ENCODE peak calls at places on chromosomes 13 and 19, in five cellular contexts. M is A673; P is CD4-positive, alpha-beta T cell; Q is NB4; N is testis. X is an unnamed sample.
A peak's percentile ranks its signal among the peaks of the same experiment; 100 is the strongest.

GRCh38 chr19:5801796-5802616 is 2.9 kb upstream of the NRTN start:
- DNase-seq in P (no peak), M (peak; percentile 90), N (peak; percentile 58), Q (no peak), X (no peak)

GRCh38 chr19:27660428-27660827 is 1552.5 kb downstream of the UQCRFS1 start:
- DNase-seq in M (no peak), N (no peak), P (no peak), Q (no peak), X (no peak)

GRCh38 chr13:113764793-113765190 is 5.8 kb downstream of the TMEM255B start:
- DNase-seq in M (no peak), P (no peak), N (no peak), Q (no peak), X (no peak)

GRCh38 chr19:13398780-13399726 is 107.2 kb downstream of the CACNA1A start:
- DNase-seq in P (no peak), Q (peak; percentile 19), M (peak; percentile 61), N (no peak), X (peak; percentile 94)

GRCh38 chr19:29577662-29577963 is 28.5 kb upstream of the POP4 start:
- DNase-seq in Q (no peak), N (no peak), P (no peak), M (no peak), X (no peak)

GRCh38 chr19:58434217-58434616 is 5.7 kb downstream of the ZNF132 start:
- DNase-seq in N (no peak), Q (no peak), M (no peak), P (no peak), X (peak; percentile 24)

GRCh38 chr19:58033741-58034475 is at the start of gene ZSCAN1:
- DNase-seq in Q (no peak), M (peak; percentile 94), P (peak; percentile 20), N (peak; percentile 97), X (peak; percentile 73)

GRCh38 chr19:1047696-1048147 is 7.8 kb downstream of the ABCA7 start:
- DNase-seq in N (no peak), P (no peak), M (no peak), Q (no peak), X (no peak)

GRCh38 chr13:27638521-27638920 is 16.8 kb downstream of the POLR1D start:
- DNase-seq in N (peak; percentile 69), M (no peak), P (no peak), Q (no peak), X (no peak)

GRCh38 chr19:1474765-1475351 is 4.2 kb downstream of the C19orf25 start:
- DNase-seq in Q (no peak), N (no peak), M (no peak), P (no peak), X (no peak)

GRCh38 chr19:13015361-13016231 is 20.3 kb downstream of the NFIX start:
- DNase-seq in P (no peak), N (no peak), Q (no peak), M (peak; percentile 40), X (peak; percentile 57)

GRCh38 chr13:36531746-36532486 is 99.6 kb downstream of the CCNA1 start:
- DNase-seq in M (peak; percentile 65), N (no peak), P (no peak), Q (no peak), X (peak; percentile 41)

GRCh38 chr13:98297043-98297442 is 120.0 kb upstream of the RNF113B start:
- DNase-seq in M (no peak), P (no peak), Q (no peak), N (no peak), X (no peak)

GRCh38 chr13:50712469-50712868 is 131.0 kb downstream of the DLEU7 start:
- DNase-seq in P (no peak), N (no peak), M (no peak), Q (no peak), X (no peak)

GRCh38 chr19:9941236-9941635 is 4.9 kb upstream of the OLFM2 start:
- DNase-seq in P (no peak), M (no peak), N (no peak), Q (no peak), X (peak; percentile 28)

GRCh38 chr13:91313103-91313502 is 34.4 kb upstream of the MIR17HG start:
- DNase-seq in Q (peak; percentile 14), N (peak; percentile 49), P (no peak), M (peak; percentile 51), X (peak; percentile 30)

GRCh38 chr19:6210091-6210490 is 69.7 kb downstream of the MLLT1 start:
- DNase-seq in P (no peak), M (no peak), Q (no peak), N (no peak), X (no peak)

GRCh38 chr19:3276341-3276799 is 51.9 kb downstream of the CELF5 start:
- DNase-seq in P (peak; percentile 44), N (peak; percentile 26), Q (no peak), M (peak; percentile 92), X (no peak)

GRCh38 chr19:19059837-19060611 is 3.8 kb upstream of the SLC25A42 start:
- DNase-seq in N (no peak), Q (no peak), P (no peak), M (no peak), X (no peak)

GRCh38 chr19:55028757-55029156 is 9.3 kb downstream of the GP6 start:
- DNase-seq in M (no peak), P (no peak), Q (no peak), N (no peak), X (no peak)

GRCh38 chr13:61410669-61411297 is 4.9 kb downstream of the PCDH20 start:
- DNase-seq in M (peak; percentile 29), N (no peak), P (no peak), Q (peak; percentile 26), X (peak; percentile 34)

GRCh38 chr13:80605743-80606142 is 264.8 kb upstream of the SPRY2 start:
- DNase-seq in M (no peak), N (no peak), Q (no peak), P (no peak), X (no peak)

GRCh38 chr13:80604094-80604493 is 263.2 kb upstream of the SPRY2 start:
- DNase-seq in Q (no peak), P (no peak), N (peak; percentile 38), M (no peak), X (peak; percentile 74)

GRCh38 chr13:80599765-80600164 is 258.8 kb upstream of the SPRY2 start:
- DNase-seq in P (no peak), Q (no peak), M (no peak), N (no peak), X (peak; percentile 17)

GRCh38 chr13:80603351-80603750 is 262.4 kb upstream of the SPRY2 start:
- DNase-seq in Q (no peak), M (no peak), N (no peak), P (no peak), X (peak; percentile 4)

DNA sequence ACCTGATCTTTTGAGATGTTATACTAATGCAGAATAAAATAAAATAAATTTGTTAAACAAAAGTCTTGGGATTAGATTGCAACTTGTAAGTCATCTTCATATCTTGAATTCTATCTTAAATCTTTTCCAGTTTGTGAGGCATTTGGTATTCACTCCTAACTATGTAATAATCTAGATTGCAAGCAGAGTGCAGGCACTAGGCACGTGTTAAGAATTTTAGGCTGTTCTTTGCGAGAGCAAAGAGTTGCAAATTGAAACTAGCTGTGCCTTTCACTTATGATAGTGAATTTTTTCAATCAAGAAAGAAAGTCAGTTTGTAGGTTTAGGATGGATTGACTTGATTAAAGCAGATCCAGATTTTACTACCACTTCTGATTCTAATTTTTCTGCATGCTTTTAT is 264.1 kb upstream of the SPRY2 start:
- DNase-seq in Q (no peak), M (no peak), N (no peak), P (no peak), X (no peak)
- TF ChIP-seq CTCF in Q (no peak), M (no peak), N (no peak), P (no peak), X (no peak)

GRCh38 chr13:51913421-51914136 is 51.8 kb downstream of the CCDC70 start:
- DNase-seq in P (no peak), M (no peak), N (no peak), Q (peak; percentile 29), X (no peak)
- TF ChIP-seq CTCF in P (no peak), M (no peak), N (no peak), Q (no peak), X (peak; percentile 2)

GRCh38 chr19:31413353-31413752 is 64.1 kb upstream of the TSHZ3 start:
- DNase-seq in N (no peak), M (no peak), P (no peak), Q (no peak), X (no peak)

GRCh38 chr19:31406106-31406505 is 56.9 kb upstream of the TSHZ3 start:
- DNase-seq in N (no peak), Q (no peak), M (no peak), P (no peak), X (no peak)

GRCh38 chr19:31402931-31403330 is 53.7 kb upstream of the TSHZ3 start:
- DNase-seq in P (no peak), N (no peak), M (no peak), Q (no peak), X (peak; percentile 52)

GRCh38 chr19:31408460-31409124 is 59.4 kb upstream of the TSHZ3 start:
- DNase-seq in N (no peak), P (no peak), Q (peak; percentile 74), M (peak; percentile 93), X (peak; percentile 97)
- TF ChIP-seq CTCF in N (no peak), P (no peak), Q (no peak), M (no peak), X (no peak)

DNA sequence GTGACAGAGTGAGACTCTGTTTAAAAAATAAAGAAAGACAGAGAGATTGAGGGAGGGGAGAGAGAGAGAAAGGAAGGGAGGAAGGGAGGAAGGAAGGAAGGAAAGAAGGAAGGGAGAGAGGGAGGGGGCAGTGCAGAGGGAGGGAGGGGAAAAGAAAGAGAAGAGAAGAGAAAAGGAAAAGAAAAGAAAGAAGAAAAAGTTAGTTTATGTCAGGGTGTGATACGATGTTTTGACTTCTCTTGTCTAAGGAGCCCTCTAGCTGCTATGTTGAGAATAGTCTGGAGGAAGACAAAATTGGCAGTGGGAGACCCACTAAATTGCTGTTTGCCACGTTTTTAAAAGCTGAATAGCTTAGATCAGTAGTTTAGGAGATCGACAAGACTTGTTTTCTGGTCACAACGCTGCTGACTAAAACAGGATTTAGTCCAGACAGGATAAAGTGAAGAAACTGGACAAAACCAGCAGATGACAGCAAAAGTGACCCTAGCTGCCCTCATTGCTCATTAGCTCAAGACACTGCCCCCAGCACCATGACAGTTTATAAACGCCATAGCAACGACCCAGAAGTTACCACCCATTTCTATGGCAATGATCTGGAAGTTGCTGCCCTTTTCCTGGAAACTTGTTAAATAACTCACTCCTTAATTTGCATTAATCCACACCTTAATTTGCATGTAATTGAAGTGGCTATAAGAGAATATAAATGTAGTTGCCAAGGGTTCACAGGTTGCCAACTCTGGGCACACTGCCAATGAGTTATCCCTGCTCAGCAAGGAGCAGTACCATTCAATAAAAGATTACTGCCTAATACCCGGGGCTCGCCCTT is 11.1 kb downstream of the TEX101 start:
- DNase-seq in M (peak; percentile 51), Q (peak; percentile 26), P (no peak), N (no peak), X (peak; percentile 24)
- TF ChIP-seq CTCF in M (peak; percentile 74), Q (peak; percentile 39), P (peak; percentile 24), N (no peak), X (peak; percentile 63)

DNA sequence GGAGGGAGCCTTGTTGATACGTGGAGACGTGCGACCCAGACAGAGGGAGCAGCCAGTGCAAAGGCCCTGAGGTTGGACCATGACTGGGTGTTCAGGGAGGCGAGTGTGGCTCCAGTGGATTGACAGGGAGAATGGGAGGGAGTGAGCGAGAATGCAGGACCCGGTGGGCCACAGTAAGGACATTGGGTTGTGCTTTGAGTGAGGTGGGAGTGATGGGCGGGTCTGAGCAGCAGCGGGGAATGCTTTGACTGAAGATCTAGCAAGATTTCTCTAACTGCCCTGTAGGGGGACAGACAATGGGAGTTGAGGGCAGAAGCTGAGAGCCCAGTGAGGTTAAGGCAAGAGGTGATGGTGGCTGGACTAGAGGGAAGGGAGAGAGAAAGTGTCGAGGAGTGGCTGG is 7.7 kb upstream of the NANOS2 start:
- DNase-seq in M (no peak), Q (peak; percentile 60), P (no peak), N (no peak), X (no peak)
- TF ChIP-seq CTCF in M (peak; percentile 22), Q (peak; percentile 62), P (no peak), N (no peak), X (peak; percentile 28)